ENCODE peak calls at places on chromosomes 5 and 9, in seven cellular contexts. One of them, this sample, is unnamed.

GRCh38 chr9:137891588-137892423 is 14.2 kb downstream of the CACNA1B start:
- DNase-seq in H9: no peak
- DNase-seq in effector CD8-positive, alpha-beta T cell: no peak
- DNase-seq in kidney epithelial cell: no peak
- DNase-seq in GM13977: no peak
- DNase-seq in EH: no peak
- DNase-seq in amniotic stem cell: no peak
- DNase-seq in this sample: no peak

GRCh38 chr9:13113201-13113600 is 166.3 kb downstream of the MPDZ start:
- DNase-seq in H9: no peak
- DNase-seq in effector CD8-positive, alpha-beta T cell: no peak
- DNase-seq in kidney epithelial cell: no peak
- DNase-seq in GM13977: no peak
- DNase-seq in EH: peak
- DNase-seq in amniotic stem cell: peak
- DNase-seq in this sample: no peak

GRCh38 chr9:115615821-115616665 is 498.1 kb upstream of the TNC start:
- DNase-seq in H9: no peak
- DNase-seq in effector CD8-positive, alpha-beta T cell: no peak
- DNase-seq in kidney epithelial cell: peak
- DNase-seq in GM13977: no peak
- DNase-seq in EH: peak
- DNase-seq in amniotic stem cell: peak
- DNase-seq in this sample: no peak

GRCh38 chr5:132493821-132494220 is 3.2 kb upstream of the IRF1 start:
- DNase-seq in H9: no peak
- DNase-seq in effector CD8-positive, alpha-beta T cell: no peak
- DNase-seq in kidney epithelial cell: no peak
- DNase-seq in GM13977: no peak
- DNase-seq in EH: no peak
- DNase-seq in amniotic stem cell: no peak
- DNase-seq in this sample: no peak

GRCh38 chr5:129904667-129905466 is 602 bp downstream of the CHSY3 start:
- DNase-seq in H9: peak
- DNase-seq in effector CD8-positive, alpha-beta T cell: no peak
- DNase-seq in kidney epithelial cell: no peak
- DNase-seq in GM13977: peak
- DNase-seq in EH: peak
- DNase-seq in amniotic stem cell: no peak
- DNase-seq in this sample: peak

GRCh38 chr9:135929656-135930445 is 22.5 kb upstream of the CAMSAP1 start:
- DNase-seq in H9: no peak
- DNase-seq in effector CD8-positive, alpha-beta T cell: no peak
- DNase-seq in kidney epithelial cell: no peak
- DNase-seq in GM13977: no peak
- DNase-seq in EH: no peak
- DNase-seq in amniotic stem cell: no peak
- DNase-seq in this sample: no peak

GRCh38 chr5:65927497-65928340 is 1.3 kb downstream of the ERBIN start:
- DNase-seq in H9: no peak
- DNase-seq in effector CD8-positive, alpha-beta T cell: no peak
- DNase-seq in kidney epithelial cell: no peak
- DNase-seq in GM13977: peak
- DNase-seq in EH: peak
- DNase-seq in amniotic stem cell: peak
- DNase-seq in this sample: peak

GRCh38 chr5:167549763-167550162 is 741.7 kb upstream of the WWC1 start:
- DNase-seq in H9: no peak
- DNase-seq in effector CD8-positive, alpha-beta T cell: no peak
- DNase-seq in kidney epithelial cell: no peak
- DNase-seq in GM13977: no peak
- DNase-seq in EH: no peak
- DNase-seq in amniotic stem cell: no peak
- DNase-seq in this sample: no peak

GRCh38 chr5:134099288-134099872 is 15.1 kb upstream of the TCF7 start:
- DNase-seq in H9: no peak
- DNase-seq in effector CD8-positive, alpha-beta T cell: no peak
- DNase-seq in kidney epithelial cell: no peak
- DNase-seq in GM13977: no peak
- DNase-seq in EH: no peak
- DNase-seq in amniotic stem cell: no peak
- DNase-seq in this sample: no peak

GRCh38 chr5:9316733-9317132 is 229.1 kb downstream of the SEMA5A start:
- DNase-seq in H9: no peak
- DNase-seq in effector CD8-positive, alpha-beta T cell: no peak
- DNase-seq in kidney epithelial cell: no peak
- DNase-seq in GM13977: no peak
- DNase-seq in EH: no peak
- DNase-seq in amniotic stem cell: no peak
- DNase-seq in this sample: no peak

GRCh38 chr5:140551872-140552271 is 4.4 kb downstream of the EIF4EBP3 start:
- DNase-seq in H9: no peak
- DNase-seq in effector CD8-positive, alpha-beta T cell: no peak
- DNase-seq in kidney epithelial cell: no peak
- DNase-seq in GM13977: no peak
- DNase-seq in EH: no peak
- DNase-seq in amniotic stem cell: no peak
- DNase-seq in this sample: no peak

GRCh38 chr5:58497956-58498942 is 7.0 kb downstream of the GAPT start:
- DNase-seq in H9: peak
- DNase-seq in effector CD8-positive, alpha-beta T cell: no peak
- DNase-seq in kidney epithelial cell: no peak
- DNase-seq in GM13977: no peak
- DNase-seq in EH: peak
- DNase-seq in amniotic stem cell: peak
- DNase-seq in this sample: no peak

GRCh38 chr5:76546497-76547102 is 76.6 kb downstream of the F2RL2 start:
- DNase-seq in H9: no peak
- DNase-seq in effector CD8-positive, alpha-beta T cell: no peak
- DNase-seq in kidney epithelial cell: no peak
- DNase-seq in GM13977: no peak
- DNase-seq in EH: no peak
- DNase-seq in amniotic stem cell: no peak
- DNase-seq in this sample: no peak

GRCh38 chr9:27548055-27548741 is 18.6 kb upstream of the MOB3B start:
- DNase-seq in H9: no peak
- DNase-seq in effector CD8-positive, alpha-beta T cell: no peak
- DNase-seq in kidney epithelial cell: no peak
- DNase-seq in GM13977: no peak
- DNase-seq in EH: peak
- DNase-seq in amniotic stem cell: no peak
- DNase-seq in this sample: no peak

GRCh38 chr9:134178781-134179551 is 14.6 kb upstream of the RNU6ATAC start:
- DNase-seq in H9: no peak
- DNase-seq in effector CD8-positive, alpha-beta T cell: no peak
- DNase-seq in kidney epithelial cell: no peak
- DNase-seq in GM13977: no peak
- DNase-seq in EH: no peak
- DNase-seq in amniotic stem cell: no peak
- DNase-seq in this sample: no peak

GRCh38 chr9:73583590-73583989 is 431.9 kb downstream of the ANXA1 start:
- DNase-seq in H9: no peak
- DNase-seq in effector CD8-positive, alpha-beta T cell: no peak
- DNase-seq in kidney epithelial cell: no peak
- DNase-seq in GM13977: no peak
- DNase-seq in EH: no peak
- DNase-seq in amniotic stem cell: no peak
- DNase-seq in this sample: no peak

GRCh38 chr5:67163863-67164595 is 32.6 kb downstream of the CD180 start:
- DNase-seq in H9: peak
- DNase-seq in effector CD8-positive, alpha-beta T cell: no peak
- DNase-seq in kidney epithelial cell: no peak
- DNase-seq in GM13977: no peak
- DNase-seq in EH: no peak
- DNase-seq in amniotic stem cell: no peak
- DNase-seq in this sample: no peak

GRCh38 chr9:35800530-35800929 is 9.1 kb downstream of the NPR2 start:
- DNase-seq in H9: no peak
- DNase-seq in effector CD8-positive, alpha-beta T cell: no peak
- DNase-seq in kidney epithelial cell: no peak
- DNase-seq in GM13977: no peak
- DNase-seq in EH: no peak
- DNase-seq in amniotic stem cell: no peak
- DNase-seq in this sample: no peak

GRCh38 chr9:134366223-134367031 is 40.2 kb downstream of the RXRA start:
- DNase-seq in H9: no peak
- DNase-seq in effector CD8-positive, alpha-beta T cell: no peak
- DNase-seq in kidney epithelial cell: no peak
- DNase-seq in GM13977: no peak
- DNase-seq in EH: peak
- DNase-seq in amniotic stem cell: peak
- DNase-seq in this sample: no peak

GRCh38 chr5:88778736-88779135 is 104.2 kb downstream of the MEF2C start:
- DNase-seq in H9: no peak
- DNase-seq in effector CD8-positive, alpha-beta T cell: no peak
- DNase-seq in kidney epithelial cell: no peak
- DNase-seq in GM13977: no peak
- DNase-seq in EH: no peak
- DNase-seq in amniotic stem cell: no peak
- DNase-seq in this sample: no peak

GRCh38 chr9:91162784-91163440 is 198.8 kb downstream of the AUH start:
- DNase-seq in H9: no peak
- DNase-seq in effector CD8-positive, alpha-beta T cell: no peak
- DNase-seq in kidney epithelial cell: no peak
- DNase-seq in GM13977: peak
- DNase-seq in EH: peak
- DNase-seq in amniotic stem cell: no peak
- DNase-seq in this sample: peak

GRCh38 chr5:10467281-10468198 is 25.9 kb downstream of the ROPN1L start:
- DNase-seq in H9: peak
- DNase-seq in effector CD8-positive, alpha-beta T cell: no peak
- DNase-seq in kidney epithelial cell: peak
- DNase-seq in GM13977: no peak
- DNase-seq in EH: peak
- DNase-seq in amniotic stem cell: no peak
- DNase-seq in this sample: no peak

GRCh38 chr9:15389173-15389572 is 33.5 kb upstream of the SNAPC3 start:
- DNase-seq in H9: no peak
- DNase-seq in effector CD8-positive, alpha-beta T cell: no peak
- DNase-seq in kidney epithelial cell: no peak
- DNase-seq in GM13977: no peak
- DNase-seq in EH: peak
- DNase-seq in amniotic stem cell: no peak
- DNase-seq in this sample: no peak

GRCh38 chr5:10490927-10491672 is 49.4 kb downstream of the ROPN1L start:
- DNase-seq in H9: no peak
- DNase-seq in effector CD8-positive, alpha-beta T cell: no peak
- DNase-seq in kidney epithelial cell: no peak
- DNase-seq in GM13977: no peak
- DNase-seq in EH: peak
- DNase-seq in amniotic stem cell: no peak
- DNase-seq in this sample: no peak

GRCh38 chr5:59873113-59873512 is 20.4 kb downstream of the PDE4D start:
- DNase-seq in H9: no peak
- DNase-seq in effector CD8-positive, alpha-beta T cell: no peak
- DNase-seq in kidney epithelial cell: peak
- DNase-seq in GM13977: no peak
- DNase-seq in EH: peak
- DNase-seq in amniotic stem cell: peak
- DNase-seq in this sample: no peak

GRCh38 chr5:65068410-65068809 is 299.7 kb downstream of the CWC27 start:
- DNase-seq in H9: no peak
- DNase-seq in effector CD8-positive, alpha-beta T cell: no peak
- DNase-seq in kidney epithelial cell: no peak
- DNase-seq in GM13977: no peak
- DNase-seq in EH: no peak
- DNase-seq in amniotic stem cell: no peak
- DNase-seq in this sample: peak

GRCh38 chr5:9342161-9342787 is 203.6 kb downstream of the SEMA5A start:
- DNase-seq in H9: no peak
- DNase-seq in effector CD8-positive, alpha-beta T cell: no peak
- DNase-seq in kidney epithelial cell: no peak
- DNase-seq in GM13977: no peak
- DNase-seq in EH: no peak
- DNase-seq in amniotic stem cell: no peak
- DNase-seq in this sample: no peak

GRCh38 chr5:1905108-1905507 is 22.4 kb upstream of the IRX4 start:
- DNase-seq in H9: no peak
- DNase-seq in effector CD8-positive, alpha-beta T cell: no peak
- DNase-seq in kidney epithelial cell: no peak
- DNase-seq in GM13977: no peak
- DNase-seq in EH: no peak
- DNase-seq in amniotic stem cell: no peak
- DNase-seq in this sample: no peak

GRCh38 chr5:34656700-34657549 is 797 bp downstream of the RAI14 start:
- DNase-seq in H9: no peak
- DNase-seq in effector CD8-positive, alpha-beta T cell: no peak
- DNase-seq in kidney epithelial cell: no peak
- DNase-seq in GM13977: peak
- DNase-seq in EH: peak
- DNase-seq in amniotic stem cell: no peak
- DNase-seq in this sample: no peak

GRCh38 chr5:81393783-81394718 is at the start of gene ACOT12:
- DNase-seq in H9: peak
- DNase-seq in effector CD8-positive, alpha-beta T cell: no peak
- DNase-seq in kidney epithelial cell: no peak
- DNase-seq in GM13977: no peak
- DNase-seq in EH: peak
- DNase-seq in amniotic stem cell: no peak
- DNase-seq in this sample: no peak

GRCh38 chr5:59151162-59151889 is 568.5 kb downstream of the RAB3C start:
- DNase-seq in H9: no peak
- DNase-seq in effector CD8-positive, alpha-beta T cell: no peak
- DNase-seq in kidney epithelial cell: no peak
- DNase-seq in GM13977: no peak
- DNase-seq in EH: no peak
- DNase-seq in amniotic stem cell: no peak
- DNase-seq in this sample: no peak